ENCODE peak calls at places on chromosomes 16 and 17, in nine cellular contexts. U is HS-5; H is GM19239; E is EL; Z is ovary; L is right lobe of liver; N is activated effector memory CD4-positive, alpha-beta T cell treated with Interleukin-2 at 50 U/mL for 16 hours; T is A673; Q is iPS-NIHi11. K is an unnamed sample.

GRCh38 chr17:30897311-30897710 is 8.7 kb downstream of the TEFM start:
- DNase-seq in U (no peak), H (no peak), E (no peak), Z (no peak), L (no peak), N (no peak), T (no peak), Q (no peak), K (no peak)

GRCh38 chr17:15403276-15403939 is 62.0 kb upstream of the TEKT3 start:
- DNase-seq in U (no peak), H (no peak), E (no peak), Z (no peak), L (no peak), N (no peak), T (no peak), Q (no peak), K (no peak)

GRCh38 chr17:38748329-38749221 is at the start of gene PCGF2:
- DNase-seq in U (peak), H (no peak), E (peak), Z (peak), L (peak), N (no peak), T (peak), Q (peak), K (peak)

GRCh38 chr17:66308856-66309255 is 6.4 kb downstream of the PRKCA start:
- DNase-seq in U (no peak), H (no peak), E (no peak), Z (no peak), L (no peak), N (no peak), T (no peak), Q (no peak), K (no peak)

GRCh38 chr17:60137731-60138130 is 12.0 kb upstream of the CA4 start:
- DNase-seq in U (no peak), H (no peak), E (no peak), Z (no peak), L (peak), N (no peak), T (no peak), Q (no peak), K (no peak)

GRCh38 chr16:57536306-57537193 is at the start of gene CCDC102A:
- DNase-seq in U (peak), H (no peak), E (peak), Z (peak), L (peak), N (peak), T (peak), Q (peak), K (no peak)

GRCh38 chr17:27622160-27622559 is 8.8 kb upstream of the LGALS9 start:
- DNase-seq in U (no peak), H (no peak), E (no peak), Z (no peak), L (no peak), N (no peak), T (no peak), Q (no peak), K (no peak)

GRCh38 chr17:36846410-36847292 is 90.6 kb upstream of the LHX1 start:
- DNase-seq in U (no peak), H (no peak), E (no peak), Z (no peak), L (no peak), N (no peak), T (peak), Q (no peak), K (no peak)

GRCh38 chr16:2531696-2532493 is 687 bp upstream of the CEMP1 start:
- DNase-seq in U (peak), H (peak), E (peak), Z (peak), L (peak), N (peak), T (peak), Q (peak), K (peak)

GRCh38 chr16:59909262-59909661 is 1175.1 kb upstream of the GOT2 start:
- DNase-seq in U (no peak), H (no peak), E (peak), Z (no peak), L (no peak), N (no peak), T (no peak), Q (no peak), K (no peak)